ENCODE peak calls at places on chromosomes 7 and 10, in five cellular contexts. W is hypothalamus, T is endothelial cell of umbilical vein, R is H4, Y is lower lobe of right lung. E is an unnamed sample.

GRCh38 chr7:157292258-157292657 is 44.5 kb upstream of the DNAJB6 start:
- DNase-seq in R (no peak), W (no peak), T (no peak), Y (no peak), E (no peak)

GRCh38 chr10:1611936-1612550 is 125.3 kb downstream of the ADARB2 start:
- DNase-seq in W (no peak), Y (no peak), R (no peak), T (no peak), E (no peak)

GRCh38 chr10:98307916-98308315 is 39.9 kb upstream of the LOXL4 start:
- DNase-seq in T (no peak), R (no peak), Y (no peak), W (no peak), E (no peak)

GRCh38 chr10:134205-134742 is 981 bp upstream of the ZMYND11 start:
- DNase-seq in W (no peak), T (peak), R (no peak), Y (no peak), E (no peak)

GRCh38 chr10:47160229-47160908 is 139.6 kb upstream of the GDF10 start:
- DNase-seq in R (no peak), W (no peak), T (no peak), Y (no peak), E (no peak)

GRCh38 chr7:121505021-121505420 is 108.9 kb upstream of the FAM3C start:
- DNase-seq in Y (no peak), W (no peak), R (peak), T (no peak), E (no peak)

GRCh38 chr10:75428434-75429158 is 2.8 kb upstream of the LRMDA start:
- DNase-seq in W (no peak), T (peak), R (no peak), Y (no peak), E (no peak)

GRCh38 chr10:131641231-131641630 is 259.6 kb upstream of the PPP2R2D start:
- DNase-seq in Y (peak), T (no peak), W (no peak), R (no peak), E (no peak)

GRCh38 chr7:17403996-17404395 is 105.5 kb downstream of the AHR start:
- DNase-seq in Y (no peak), R (no peak), W (no peak), T (no peak), E (no peak)

GRCh38 chr7:91265693-91266066 is 1.4 kb downstream of the FZD1 start:
- DNase-seq in T (peak), W (no peak), Y (peak), R (no peak), E (no peak)

GRCh38 chr7:113087278-113087998 is 811 bp upstream of the GPR85 start:
- DNase-seq in W (no peak), T (peak), R (peak), Y (no peak), E (no peak)

GRCh38 chr10:6203331-6204062 is 765 bp downstream of the PFKFB3 start:
- DNase-seq in W (no peak), T (peak), R (peak), Y (peak), E (peak)

GRCh38 chr7:18020138-18020715 is 7.4 kb downstream of the PRPS1L1 start:
- DNase-seq in W (no peak), R (peak), Y (no peak), T (no peak), E (no peak)

GRCh38 chr10:61481597-61481996 is 28.4 kb upstream of the TMEM26 start:
- DNase-seq in R (no peak), Y (no peak), W (no peak), T (no peak), E (no peak)

GRCh38 chr10:60429084-60429849 is 39.6 kb upstream of the ANK3 start:
- DNase-seq in R (no peak), W (no peak), T (peak), Y (no peak), E (no peak)

GRCh38 chr7:50397971-50398324 is 52.2 kb downstream of the FIGNL1 start:
- DNase-seq in Y (no peak), R (no peak), T (no peak), W (no peak), E (no peak)

GRCh38 chr7:44972562-44972961 is 6.3 kb downstream of the MYO1G start:
- DNase-seq in T (no peak), Y (no peak), R (no peak), W (no peak), E (no peak)

GRCh38 chr10:104809288-104810090 is 168.4 kb downstream of the SORCS3 start:
- DNase-seq in Y (no peak), W (no peak), T (no peak), R (peak), E (no peak)

GRCh38 chr7:113996405-113996804 is 77.6 kb upstream of the PPP1R3A start:
- DNase-seq in W (no peak), T (no peak), R (peak), Y (no peak), E (no peak)

GRCh38 chr7:45927724-45928123 is 6.7 kb upstream of the IGFBP3 start:
- DNase-seq in Y (no peak), W (no peak), R (no peak), T (no peak), E (no peak)

GRCh38 chr7:96497567-96497966 is 175.7 kb upstream of the SLC25A13 start:
- DNase-seq in Y (no peak), R (no peak), T (no peak), W (no peak), E (no peak)

GRCh38 chr7:110909102-110909501 is 181.8 kb upstream of the LRRN3 start:
- DNase-seq in R (no peak), W (no peak), Y (no peak), T (peak), E (no peak)

GRCh38 chr7:22346383-22347107 is 10.4 kb downstream of the RAPGEF5 start:
- DNase-seq in T (no peak), Y (no peak), R (no peak), W (no peak), E (no peak)

GRCh38 chr10:24331457-24331856 is 122.5 kb downstream of the KIAA1217 start:
- DNase-seq in R (peak), T (no peak), Y (peak), W (no peak), E (no peak)

E was measured in Right ventricle myocardium inferior.